ENCODE peak calls at places on chromosomes 11 and 22, in ten cellular contexts. A, O, P, Q, W, C, B, M, T and V are unnamed samples.
A peak's percentile ranks its signal among the peaks of the same experiment; 100 is the strongest.

GRCh38 chr11:129279326-129280026 is 87.4 kb upstream of the ARHGAP32 start:
- DNase-seq in T (peak; percentile 86), B (peak; percentile 56), O (no peak), Q (peak; percentile 78), M (peak; percentile 74), W (peak; percentile 93), C (peak; percentile 14), A (peak; percentile 75), P (peak; percentile 72), V (peak; percentile 47)

GRCh38 chr11:116454020-116454645 is 318.7 kb downstream of the BUD13 start:
- DNase-seq in O (peak; percentile 41), T (peak; percentile 52), P (peak; percentile 76), C (no peak), A (peak; percentile 5), M (peak; percentile 52), B (no peak), W (no peak), Q (peak; percentile 28), V (peak; percentile 47)

GRCh38 chr22:19519041-19519926 is 4.9 kb downstream of the CLDN5 start:
- DNase-seq in W (no peak), B (no peak), Q (no peak), C (no peak), M (no peak), T (no peak), A (no peak), O (no peak), P (no peak), V (no peak)

GRCh38 chr11:113668255-113668654 is 37.9 kb downstream of the TMPRSS5 start:
- DNase-seq in T (no peak), A (no peak), O (no peak), M (no peak), P (no peak), B (no peak), Q (peak; percentile 45), W (no peak), C (no peak), V (no peak)

GRCh38 chr22:47927811-47928210 is 1165.4 kb downstream of the TBC1D22A start:
- DNase-seq in T (no peak), B (no peak), M (no peak), P (no peak), O (no peak), C (no peak), A (no peak), Q (no peak), W (no peak), V (no peak)

GRCh38 chr11:12706531-12707499 is 32.6 kb downstream of the TEAD1 start:
- DNase-seq in Q (no peak), B (no peak), A (no peak), W (no peak), O (no peak), T (peak; percentile 59), M (no peak), P (no peak), C (no peak), V (no peak)

GRCh38 chr11:133115099-133115498 is 417.2 kb downstream of the OPCML start:
- DNase-seq in T (no peak), Q (no peak), P (no peak), C (no peak), M (no peak), A (no peak), O (no peak), B (no peak), W (no peak), V (no peak)

GRCh38 chr11:87719311-87720073 is 455.8 kb downstream of the RAB38 start:
- DNase-seq in B (no peak), P (no peak), W (no peak), M (no peak), Q (peak; percentile 41), T (no peak), A (no peak), O (no peak), C (no peak), V (no peak)

GRCh38 chr11:86087281-86087680 is 18.4 kb upstream of the PICALM start:
- DNase-seq in A (no peak), M (no peak), O (no peak), C (no peak), P (no peak), Q (no peak), T (no peak), W (no peak), B (no peak), V (no peak)

GRCh38 chr11:79152511-79152910 is 288.3 kb downstream of the TENM4 start:
- DNase-seq in C (no peak), Q (peak; percentile 59), A (no peak), W (no peak), B (no peak), M (no peak), P (no peak), O (no peak), T (no peak), V (no peak)

DNA sequence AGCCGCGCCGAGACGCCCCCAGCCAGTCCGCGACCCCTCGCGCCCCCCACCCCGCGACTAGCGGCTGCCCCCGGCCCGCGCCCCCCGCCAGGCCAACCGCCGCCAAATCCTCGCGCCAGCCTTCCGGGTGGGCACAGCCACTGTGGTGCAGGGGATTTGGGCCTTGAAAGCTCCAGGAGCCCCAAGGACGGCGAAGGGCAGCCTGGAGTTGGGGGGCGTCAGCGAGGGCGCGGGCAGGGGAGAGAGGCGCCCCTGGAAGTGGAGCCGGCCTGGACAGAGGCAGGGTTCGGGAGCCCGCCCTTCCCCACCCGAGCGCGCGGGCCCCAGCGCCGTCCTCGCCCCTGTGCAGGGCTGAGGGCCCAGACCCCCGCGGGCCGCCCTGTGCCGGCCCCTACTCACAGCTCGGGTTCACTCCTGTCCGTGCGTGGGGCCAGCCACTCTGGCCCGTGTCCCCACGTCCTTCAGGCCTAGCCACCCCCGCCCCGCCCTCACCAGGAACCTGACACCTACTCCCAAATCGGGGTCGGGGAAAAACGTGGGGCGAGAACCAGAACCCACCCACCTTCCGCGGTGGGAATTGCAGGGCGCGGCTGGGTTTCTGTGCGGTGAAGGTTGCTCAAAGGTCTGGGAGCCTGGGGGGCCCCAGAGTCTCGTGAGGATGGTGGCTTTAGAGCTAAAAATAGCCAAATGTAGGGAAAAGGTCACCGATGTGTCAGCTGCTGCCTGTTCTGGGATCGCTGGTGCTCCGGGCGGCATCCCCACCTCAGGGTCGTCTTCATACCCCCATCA is at the start of gene CPT1B:
- DNase-seq in M (no peak), T (peak; percentile 35), B (no peak), A (no peak), O (no peak), W (no peak), P (peak; percentile 37), Q (no peak), C (no peak), V (no peak)
- TF ChIP-seq CTCF in M (no peak), T (no peak), B (no peak), A (no peak), O (no peak), W (no peak), P (no peak), Q (no peak), C (no peak), V (no peak)

GRCh38 chr22:44360686-44361381 is 48.1 kb upstream of the SHISAL1 start:
- DNase-seq in T (peak; percentile 88), C (no peak), M (no peak), A (no peak), W (peak; percentile 67), B (peak; percentile 64), P (no peak), Q (peak; percentile 93), O (no peak), V (no peak)
- TF ChIP-seq CTCF in T (peak; percentile 36), C (no peak), M (no peak), A (no peak), W (peak; percentile 26), B (peak; percentile 12), P (no peak), Q (peak; percentile 49), O (no peak), V (no peak)

GRCh38 chr22:32119568-32120235 is 39.4 kb downstream of the C22orf42 start:
- DNase-seq in Q (no peak), B (no peak), O (no peak), T (no peak), P (no peak), A (no peak), M (no peak), W (no peak), C (no peak), V (no peak)
- TF ChIP-seq CTCF in Q (no peak), B (no peak), O (peak; percentile 16), T (no peak), P (no peak), A (no peak), M (no peak), W (no peak), C (no peak), V (no peak)

DNA sequence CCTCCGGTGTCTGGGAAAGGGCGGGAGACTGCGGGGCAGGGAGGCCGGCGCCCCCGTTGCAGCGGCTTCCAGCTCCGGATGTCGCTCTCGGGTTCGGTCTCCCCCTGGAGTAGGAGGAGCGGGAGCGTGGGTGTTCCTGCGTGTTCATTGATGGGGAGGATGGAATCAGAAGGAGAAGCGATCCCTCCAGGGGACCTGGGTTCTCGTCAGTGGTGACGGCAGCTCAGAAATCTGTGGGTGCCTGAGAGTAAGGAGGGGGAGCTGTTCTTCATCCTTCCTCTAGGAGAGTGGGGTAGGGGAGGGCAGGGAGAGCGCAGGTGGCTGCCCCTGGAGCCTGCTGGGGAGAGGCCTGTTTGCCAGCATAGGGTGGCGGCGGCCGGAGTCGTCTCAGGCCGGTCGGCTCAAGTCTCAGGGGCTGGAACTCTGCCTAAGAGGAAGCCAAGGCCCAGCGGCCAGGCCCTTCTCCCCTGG is 1.1 kb downstream of the UBASH3B start:
- DNase-seq in A (peak; percentile 9), C (no peak), B (peak; percentile 52), Q (peak; percentile 41), M (peak; percentile 28), T (peak; percentile 30), W (peak; percentile 71), O (peak; percentile 68), P (peak; percentile 50), V (peak; percentile 45)
- TF ChIP-seq CTCF in A (no peak), C (no peak), B (no peak), Q (no peak), M (no peak), T (no peak), W (no peak), O (peak; percentile 44), P (no peak), V (peak; percentile 6)

GRCh38 chr11:33682446-33682845 is 18.2 kb downstream of the C11orf91 start:
- DNase-seq in Q (no peak), M (no peak), P (no peak), A (no peak), W (no peak), O (no peak), T (no peak), B (no peak), C (no peak), V (no peak)
- TF ChIP-seq CTCF in Q (no peak), M (no peak), P (no peak), A (no peak), W (no peak), O (no peak), T (no peak), B (no peak), C (no peak), V (no peak)

DNA sequence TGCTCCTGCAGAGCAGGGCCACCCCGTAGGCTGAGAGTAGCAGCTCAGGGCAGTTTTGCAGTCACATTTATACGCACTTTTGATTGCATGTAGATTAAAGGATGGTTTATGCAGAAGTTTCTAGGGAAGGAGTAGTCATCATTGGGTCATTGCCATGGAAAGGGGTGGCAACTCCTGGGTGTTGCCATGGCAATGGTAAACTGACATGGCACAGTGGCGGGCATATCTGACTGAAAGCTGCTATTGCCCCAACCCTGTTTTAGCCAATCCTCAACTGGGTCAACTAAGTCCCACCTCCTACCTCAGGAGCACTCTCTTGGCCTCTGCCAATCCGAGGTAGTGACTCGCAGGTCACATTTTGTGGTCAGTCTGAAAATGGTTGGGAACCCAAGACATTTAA is 2.4 kb upstream of the ARSA start:
- DNase-seq in O (no peak), A (no peak), C (no peak), T (no peak), P (no peak), Q (peak; percentile 13), W (no peak), B (peak; percentile 22), M (no peak), V (no peak)
- TF ChIP-seq CTCF in O (no peak), A (no peak), C (no peak), T (no peak), P (no peak), Q (no peak), W (no peak), B (no peak), M (no peak), V (no peak)